ENCODE peak calls at places on chromosomes 1 and 21, in six cellular contexts. G, I, X, Y, E and H are unnamed samples.

GRCh38 chr1:37480125-37480466 is 5.7 kb downstream of the ZC3H12A start:
- DNase-seq in Y (no peak), X (no peak), G (no peak), I (no peak), E (no peak), H (no peak)

GRCh38 chr1:44251989-44252625 is 38.8 kb downstream of the DMAP1 start:
- DNase-seq in E (no peak), I (no peak), Y (no peak), X (no peak), G (no peak), H (no peak)

GRCh38 chr1:179016694-179017382 is 8.9 kb upstream of the FAM20B start:
- DNase-seq in E (no peak), X (no peak), G (peak; percentile 39), Y (peak; percentile 89), I (peak; percentile 90), H (peak; percentile 93)

GRCh38 chr21:38166214-38166547 is 90.6 kb upstream of the KCNJ15 start:
- DNase-seq in X (no peak), G (no peak), I (no peak), Y (no peak), E (no peak), H (no peak)

GRCh38 chr1:214476958-214477870 is 74.2 kb downstream of the PTPN14 start:
- DNase-seq in G (no peak), E (no peak), X (no peak), I (no peak), Y (peak; percentile 91), H (no peak)

GRCh38 chr21:42673633-42674328 is 20.4 kb downstream of the PDE9A start:
- DNase-seq in X (no peak), Y (no peak), I (no peak), G (no peak), E (no peak), H (peak; percentile 38)

GRCh38 chr1:41664861-41665640 is 180.6 kb upstream of the EDN2 start:
- DNase-seq in G (peak; percentile 37), Y (peak; percentile 85), E (no peak), X (no peak), I (peak; percentile 70), H (no peak)

GRCh38 chr1:185337221-185337620 is 20.2 kb upstream of the IVNS1ABP start:
- DNase-seq in Y (peak; percentile 48), E (no peak), I (no peak), G (no peak), X (no peak), H (no peak)

GRCh38 chr1:158422215-158422614 is 3.8 kb downstream of the OR10K2 start:
- DNase-seq in I (no peak), E (no peak), Y (no peak), G (peak; percentile 8), X (no peak), H (no peak)

GRCh38 chr1:3270403-3271245 is 183.8 kb upstream of the ARHGEF16 start:
- DNase-seq in Y (no peak), X (no peak), E (no peak), I (no peak), G (no peak), H (no peak)